ENCODE peak calls at places on chromosome 15, in ten cellular contexts. W is dorsolateral prefrontal cortex; J is mesendoderm; D is psoas muscle; I is neuronal stem cell; P is CD4-positive, CD25-positive, alpha-beta regulatory T cell; Y is pancreas; V is CD8-positive, alpha-beta T cell; T is colonic mucosa; N is CD4-positive, alpha-beta T cell. C is an unnamed sample.

GRCh38 chr15:66848666-66849392 is 146.8 kb downstream of the SMAD6 start:
- DNase-seq in I (no peak), T (peak; percentile 12), J (no peak), Y (no peak), N (no peak), V (no peak), P (no peak), D (no peak), W (no peak), C (no peak)

GRCh38 chr15:51803961-51804360 is 25.5 kb upstream of the TMOD3 start:
- DNase-seq in I (no peak), J (no peak), Y (no peak), V (no peak), P (no peak), N (no peak), W (no peak), D (no peak), T (no peak), C (no peak)

GRCh38 chr15:81023483-81024264 is 23.0 kb downstream of the TLNRD1 start:
- DNase-seq in P (no peak), D (peak; percentile 85), N (no peak), I (no peak), J (peak; percentile 24), T (peak; percentile 49), Y (no peak), V (no peak), W (no peak), C (peak; percentile 50)

GRCh38 chr15:50968353-50968752 is 59.9 kb downstream of the AP4E1 start:
- DNase-seq in D (no peak), N (no peak), J (no peak), V (no peak), T (no peak), P (no peak), W (no peak), I (no peak), Y (no peak), C (no peak)

GRCh38 chr15:51912528-51912927 is 59.0 kb downstream of the LEO1 start:
- DNase-seq in T (no peak), J (no peak), P (no peak), Y (no peak), D (no peak), W (no peak), N (no peak), V (no peak), I (no peak), C (no peak)

GRCh38 chr15:90192961-90193786 is 8.0 kb upstream of the SEMA4B start:
- DNase-seq in W (no peak), P (no peak), Y (peak; percentile 18), D (no peak), I (no peak), V (no peak), N (no peak), T (no peak), J (no peak), C (no peak)

GRCh38 chr15:50137330-50137761 is 18.3 kb upstream of the ATP8B4 start:
- DNase-seq in W (no peak), J (no peak), V (no peak), N (no peak), I (no peak), T (no peak), Y (no peak), P (no peak), D (no peak), C (peak; percentile 65)

GRCh38 chr15:59353994-59354951 is 18.4 kb downstream of the MYO1E start:
- DNase-seq in Y (no peak), I (no peak), P (no peak), D (no peak), T (no peak), V (no peak), J (peak; percentile 64), W (no peak), N (no peak), C (no peak)

GRCh38 chr15:52326758-52327157 is 31.2 kb upstream of the MYO5C start:
- DNase-seq in N (no peak), Y (no peak), T (no peak), P (no peak), J (no peak), W (no peak), I (no peak), V (no peak), D (no peak), C (no peak)

GRCh38 chr15:76932090-76932966 is 779 bp downstream of the RCN2 start:
- DNase-seq in J (peak; percentile 33), I (no peak), P (no peak), Y (no peak), V (peak; percentile 12), N (no peak), D (no peak), W (no peak), T (no peak), C (no peak)

GRCh38 chr15:52678036-52678467 is 1.1 kb downstream of the ATOSA start:
- DNase-seq in W (peak; percentile 54), J (peak; percentile 63), P (peak; percentile 40), N (peak; percentile 46), V (peak; percentile 54), Y (peak; percentile 60), T (peak; percentile 70), I (peak; percentile 9), D (peak; percentile 41), C (no peak)

GRCh38 chr15:51095681-51096331 is 1.1 kb upstream of the TNFAIP8L3 start:
- DNase-seq in Y (no peak), N (no peak), W (no peak), J (no peak), T (no peak), P (no peak), I (no peak), V (no peak), D (no peak), C (no peak)

GRCh38 chr15:79283252-79284048 is 928 bp downstream of the ANKRD34C start:
- DNase-seq in N (no peak), W (no peak), P (no peak), J (peak; percentile 75), I (peak; percentile 73), V (peak; percentile 14), Y (peak; percentile 82), T (no peak), D (peak; percentile 24), C (no peak)

GRCh38 chr15:68594533-68595259 is 15.9 kb downstream of the CORO2B start:
- DNase-seq in Y (no peak), N (no peak), T (no peak), V (no peak), J (no peak), P (no peak), D (no peak), I (no peak), W (no peak), C (no peak)

GRCh38 chr15:79736435-79737000 is 160.3 kb downstream of the MTHFS start:
- DNase-seq in I (no peak), W (no peak), Y (no peak), J (no peak), P (no peak), D (no peak), T (no peak), N (no peak), V (no peak), C (no peak)

DNA sequence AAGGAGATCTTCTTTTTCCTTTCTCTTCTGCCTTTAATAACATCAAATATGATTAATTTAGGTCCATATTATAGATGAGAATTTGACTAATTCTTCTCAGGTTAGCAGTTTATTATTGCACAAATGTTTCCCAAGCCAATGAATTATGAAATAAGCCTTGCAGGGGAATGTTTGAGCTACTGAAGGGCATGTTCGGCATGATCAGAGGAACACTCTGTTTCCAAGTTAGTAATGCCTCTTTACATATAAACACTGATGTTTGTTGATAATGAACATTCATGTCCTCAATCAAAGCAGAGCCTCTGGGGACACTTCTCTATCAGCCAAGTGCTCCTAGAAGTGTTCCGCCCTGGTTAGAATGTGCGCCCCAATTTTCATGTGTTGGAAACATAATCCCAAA is 10.0 kb upstream of the CYP1A1 start:
- DNase-seq in P (no peak), V (no peak), N (no peak), J (no peak), W (no peak), I (no peak), T (no peak), Y (no peak), D (no peak), C (no peak)
- H3K27me3 ChIP-seq in P (peaks cover 7% of the 10 kb centered on the region), V (peaks cover 2% of the 10 kb centered on the region), N (peaks cover 9% of the 10 kb centered on the region), J (no peaks in the 10 kb centered on the region), W (peaks cover 13% of the 10 kb centered on the region), I (peaks cover 3% of the 10 kb centered on the region), T (no peaks in the 10 kb centered on the region), Y (no peaks in the 10 kb centered on the region), D (no peaks in the 10 kb centered on the region), C (peaks cover 34% of the 10 kb centered on the region)

DNA sequence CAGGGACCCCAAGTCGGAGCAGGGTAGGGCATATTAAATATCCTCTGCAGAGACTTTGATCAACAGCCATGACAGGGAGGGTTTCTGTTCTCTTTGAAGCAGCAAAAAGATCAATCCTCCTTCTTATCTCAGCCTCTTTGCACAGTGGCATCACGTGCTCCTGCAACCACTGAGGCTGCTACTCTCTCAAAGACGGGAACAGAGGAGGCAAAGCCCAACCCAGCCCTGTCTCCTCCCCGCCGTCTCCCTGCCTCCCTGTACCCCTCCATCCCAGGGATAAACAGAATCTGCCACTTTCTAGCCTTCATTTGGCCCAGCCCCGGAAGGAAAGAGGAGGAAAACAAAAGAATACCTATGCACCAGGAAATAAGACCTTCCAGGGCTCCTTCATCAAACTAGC is 7.5 kb upstream of the TBC1D21 start:
- DNase-seq in D (no peak), W (no peak), I (no peak), P (no peak), Y (no peak), V (no peak), N (no peak), J (no peak), T (no peak), C (no peak)
- H3K27me3 ChIP-seq in D (no peaks in the 10 kb centered on the region), W (no peaks in the 10 kb centered on the region), I (no peaks in the 10 kb centered on the region), P (peaks cover 18% of the 10 kb centered on the region), Y (no peaks in the 10 kb centered on the region), V (no peaks in the 10 kb centered on the region), N (peaks cover 19% of the 10 kb centered on the region), J (no peaks in the 10 kb centered on the region), T (no peaks in the 10 kb centered on the region), C (peaks cover 19% of the 10 kb centered on the region)

DNA sequence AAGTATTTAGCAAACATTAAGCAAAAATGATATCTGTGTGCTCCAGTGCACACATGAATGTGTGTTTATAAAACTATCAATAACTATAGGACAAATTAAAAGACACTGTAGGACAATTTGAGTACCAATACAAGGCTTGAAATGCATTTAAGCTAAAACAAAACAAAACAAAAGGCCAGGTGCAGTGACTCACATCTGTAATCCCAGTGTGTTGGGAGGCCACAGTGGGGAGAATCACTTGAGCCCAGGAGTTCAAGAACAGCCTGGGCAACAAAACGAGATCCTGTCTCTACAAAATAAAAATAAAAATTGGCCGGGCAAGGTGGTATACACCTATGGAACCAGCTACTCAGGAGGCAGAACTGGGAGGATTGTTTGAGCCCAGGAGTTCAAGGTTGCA is 50.7 kb downstream of the CSNK1G1 start:
- DNase-seq in N (no peak), T (no peak), P (no peak), D (no peak), J (no peak), Y (no peak), W (no peak), V (no peak), I (no peak), C (no peak)
- H3K27me3 ChIP-seq in N (no peaks in the 10 kb centered on the region), T (no peaks in the 10 kb centered on the region), P (no peaks in the 10 kb centered on the region), D (no peaks in the 10 kb centered on the region), J (no peaks in the 10 kb centered on the region), Y (no peaks in the 10 kb centered on the region), W (no peaks in the 10 kb centered on the region), V (no peaks in the 10 kb centered on the region), I (no peaks in the 10 kb centered on the region), C (no peaks in the 10 kb centered on the region)

DNA sequence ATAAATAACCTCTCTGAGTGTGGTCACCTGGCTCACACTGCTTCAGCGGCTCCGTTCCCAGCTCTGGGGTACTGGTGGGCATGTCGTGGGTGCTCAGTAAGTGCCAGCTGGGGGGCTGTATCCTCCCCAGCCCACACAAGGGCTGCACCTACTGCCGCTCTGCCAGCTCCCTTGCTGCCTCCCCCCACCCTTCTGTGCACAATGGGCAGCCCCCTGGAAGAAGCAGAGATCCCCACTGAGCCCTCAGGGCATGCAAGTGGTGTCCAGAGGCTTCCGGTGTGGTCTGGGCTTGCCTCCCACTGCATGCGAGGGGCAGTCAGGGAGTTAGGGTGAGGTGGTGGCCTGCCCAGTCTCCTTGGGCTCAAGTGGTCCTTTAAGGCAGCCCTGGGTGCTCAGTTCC is 58.3 kb upstream of the TRPM1 start:
- DNase-seq in V (no peak), J (no peak), D (no peak), P (no peak), N (no peak), W (no peak), I (no peak), T (no peak), Y (peak; percentile 56), C (no peak)
- H3K27me3 ChIP-seq in V (no peaks in the 10 kb centered on the region), J (no peaks in the 10 kb centered on the region), D (no peaks in the 10 kb centered on the region), P (peaks cover 3% of the 10 kb centered on the region), N (no peaks in the 10 kb centered on the region), W (no peaks in the 10 kb centered on the region), I (peaks cover 3% of the 10 kb centered on the region), T (no peaks in the 10 kb centered on the region), Y (no peaks in the 10 kb centered on the region), C (peaks cover 6% of the 10 kb centered on the region)

C was measured in BJ.